ENCODE peak calls at places on chromosome 2, in four cellular contexts. J is H9, Q is mesenchymal stem cell, R is neuronal stem cell. U is an unnamed sample.

GRCh38 chr2:65349863-65350262 is 82.5 kb downstream of the SPRED2 start:
- DNase-seq in Q (peak; percentile 87), R (no peak), J (no peak), U (peak; percentile 86)

GRCh38 chr2:204064119-204064518 is 127.6 kb downstream of the ICOS start:
- DNase-seq in Q (no peak), J (no peak), R (no peak), U (no peak)

GRCh38 chr2:108612514-108613183 is 78.4 kb downstream of the LIMS1 start:
- DNase-seq in Q (no peak), R (no peak), J (no peak), U (no peak)

GRCh38 chr2:215698566-215698965 is 262.7 kb upstream of the FN1 start:
- DNase-seq in Q (peak; percentile 95), R (no peak), J (no peak), U (peak; percentile 96)

GRCh38 chr2:241358470-241358869 is 2.4 kb downstream of the FARP2 start:
- DNase-seq in R (no peak), Q (no peak), J (no peak), U (no peak)

GRCh38 chr2:177147093-177147694 is 65.4 kb upstream of the HNRNPA3 start:
- DNase-seq in Q (peak; percentile 69), R (no peak), J (no peak), U (peak; percentile 58)

GRCh38 chr2:159895258-159896209 is 97.5 kb upstream of the CD302 start:
- DNase-seq in R (no peak), Q (no peak), J (no peak), U (peak; percentile 11)

GRCh38 chr2:226115832-226116200 is 683.8 kb downstream of the IRS1 start:
- DNase-seq in R (no peak), J (no peak), Q (peak; percentile 10), U (no peak)

GRCh38 chr2:16773080-16773713 is 107.6 kb upstream of the CYRIA start:
- DNase-seq in Q (peak; percentile 59), J (peak; percentile 53), R (peak; percentile 62), U (peak; percentile 42)

GRCh38 chr2:25822190-25823117 is 55.8 kb downstream of the ASXL2 start:
- DNase-seq in Q (no peak), R (no peak), J (peak; percentile 85), U (no peak)

GRCh38 chr2:236628981-236629605 is 59.5 kb downstream of the ACKR3 start:
- DNase-seq in J (no peak), R (no peak), Q (no peak), U (no peak)

GRCh38 chr2:36615214-36615613 is 17.2 kb upstream of the FEZ2 start:
- DNase-seq in J (no peak), Q (peak; percentile 21), R (no peak), U (peak; percentile 69)

GRCh38 chr2:60439219-60439974 is 114.1 kb downstream of the BCL11A start:
- DNase-seq in Q (no peak), R (no peak), J (peak; percentile 58), U (no peak)

GRCh38 chr2:65388051-65388531 is 44.3 kb downstream of the SPRED2 start:
- DNase-seq in R (no peak), Q (no peak), J (no peak), U (no peak)

DNA sequence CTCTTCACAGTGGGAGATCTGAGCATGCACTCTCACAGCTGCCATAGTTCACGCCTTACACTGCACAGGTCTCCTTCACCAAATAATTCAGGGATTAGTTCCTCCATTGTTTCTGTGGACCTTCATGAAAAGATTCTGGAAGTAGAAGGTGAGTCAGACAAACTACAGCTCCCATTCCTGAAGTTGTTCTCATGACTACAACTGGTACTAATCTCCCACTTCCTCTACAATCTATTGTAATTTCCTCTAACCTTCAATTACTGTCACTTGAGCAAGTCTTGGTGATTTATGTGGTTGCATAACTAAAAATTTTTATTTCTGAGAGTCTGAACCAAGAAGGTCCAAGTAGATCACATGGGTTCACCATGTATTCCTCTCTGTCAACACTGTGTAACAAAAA is 128.7 kb downstream of the XIRP2 start:
- DNase-seq in Q (no peak), R (no peak), J (no peak), U (peak; percentile 5)
- H3K14ac ChIP-seq in Q (no peak overlapping the region), R (no peak overlapping the region), J (no peak overlapping the region), U (no peak overlapping the region)

GRCh38 chr2:125185691-125186270 is 1160.7 kb downstream of the CNTNAP5 start:
- DNase-seq in J (peak; percentile 55), Q (no peak), R (no peak), U (no peak)
- H3K18ac ChIP-seq in J (no peak overlapping the region), Q (no peak overlapping the region), R (no peak overlapping the region), U (no peak overlapping the region)

DNA sequence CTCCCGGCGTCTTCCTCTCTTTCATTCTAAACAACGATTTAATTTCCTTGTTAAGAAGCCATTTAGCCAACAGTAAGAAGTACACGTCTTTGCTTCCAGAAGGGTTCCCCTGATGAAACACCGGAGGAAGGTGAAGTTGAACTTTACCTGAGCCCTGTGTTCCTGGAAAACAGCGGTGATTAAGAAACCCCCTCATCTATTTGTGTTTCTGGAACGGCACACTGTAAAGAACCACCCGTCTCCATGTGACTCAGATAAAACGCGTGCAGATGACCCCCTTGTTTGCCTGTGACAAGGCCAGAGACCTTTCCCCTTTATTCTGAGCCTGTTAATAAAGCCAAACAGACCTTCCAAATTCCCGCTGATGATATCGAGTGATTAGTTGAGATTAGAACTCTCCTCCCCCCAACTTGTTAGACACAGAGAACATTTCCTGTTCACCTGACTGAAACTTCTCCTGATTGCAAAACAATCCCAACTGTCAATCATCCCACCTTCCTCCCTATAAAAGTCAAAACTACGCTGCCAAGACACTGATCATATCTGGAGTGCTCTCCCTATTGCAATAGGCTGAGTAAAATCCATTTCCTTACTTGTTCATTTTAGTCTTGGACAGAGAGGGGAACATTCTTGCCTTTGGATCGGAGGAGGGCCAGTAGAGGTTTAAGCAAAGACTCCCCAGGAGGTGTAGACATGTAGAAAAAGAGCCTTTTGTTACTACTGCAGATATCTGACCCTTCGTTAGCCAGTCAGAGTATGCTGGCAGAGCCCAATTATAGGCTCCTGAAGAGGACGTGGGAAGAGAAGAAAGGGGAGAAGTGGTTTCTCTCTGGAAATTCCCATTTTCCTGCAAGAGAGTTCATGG is 883 bp upstream of the IWS1 start:
- DNase-seq in R (peak; percentile 39), J (no peak), Q (no peak), U (no peak)
- H3K23ac ChIP-seq in R (no peak overlapping the region), J (no peak overlapping the region), Q (no peak overlapping the region), U (peak overlapping the region; percentile 71)

DNA sequence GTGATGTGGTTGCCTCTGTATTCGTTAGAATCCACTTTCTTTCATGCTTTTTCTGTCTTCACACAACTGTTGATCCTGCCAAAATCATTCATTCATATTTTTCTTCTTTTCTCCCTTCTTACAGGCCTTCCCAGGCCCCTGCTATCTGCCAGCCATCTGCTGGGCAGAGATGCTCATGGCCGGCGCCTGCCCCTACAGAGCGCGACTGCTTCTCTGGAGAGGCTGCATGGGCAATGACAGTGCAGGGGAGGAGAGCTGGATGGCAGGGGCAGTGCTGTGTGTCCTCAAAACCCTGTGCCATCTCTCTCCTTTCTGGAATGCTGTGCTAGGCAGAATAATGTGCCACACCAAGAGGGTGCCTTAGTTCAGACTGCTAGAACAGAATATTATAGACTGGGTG is 125.2 kb downstream of the INHBB start:
- DNase-seq in J (no peak), Q (no peak), R (no peak), U (no peak)
- H3K14ac ChIP-seq in J (no peak overlapping the region), Q (no peak overlapping the region), R (no peak overlapping the region), U (peak overlapping the region; percentile 96)

GRCh38 chr2:62339413-62339812 is 143.5 kb downstream of the B3GNT2 start:
- DNase-seq in Q (no peak), R (no peak), J (no peak), U (no peak)

GRCh38 chr2:62333961-62334360 is 138.0 kb downstream of the B3GNT2 start:
- DNase-seq in J (no peak), R (no peak), Q (no peak), U (no peak)

GRCh38 chr2:62339837-62340236 is 143.9 kb downstream of the B3GNT2 start:
- DNase-seq in J (no peak), Q (no peak), R (no peak), U (no peak)

GRCh38 chr2:62334440-62335058 is 138.6 kb downstream of the B3GNT2 start:
- DNase-seq in Q (no peak), R (no peak), J (no peak), U (no peak)

DNA sequence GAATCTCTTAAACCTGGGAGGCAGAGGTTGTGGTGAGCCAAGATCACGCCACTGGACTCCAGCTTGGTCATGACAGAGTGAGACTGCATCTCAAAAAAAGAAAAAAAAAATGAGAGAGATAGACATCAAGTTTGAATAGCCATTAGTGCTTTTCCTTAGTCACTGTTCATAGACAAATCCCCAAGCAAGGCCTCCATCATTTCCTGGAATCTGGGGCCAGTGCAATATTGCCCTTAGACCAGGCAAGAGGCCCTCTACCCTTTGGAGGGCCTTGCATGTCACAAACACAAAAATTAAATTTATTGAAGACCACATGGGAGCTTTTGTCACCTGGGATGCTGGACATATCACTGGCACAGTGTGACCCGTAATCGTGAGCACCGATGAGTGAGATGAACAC is 141.5 kb downstream of the B3GNT2 start:
- DNase-seq in Q (no peak), R (no peak), J (no peak), U (no peak)
- H3K18ac ChIP-seq in Q (no peak overlapping the region), R (no peak overlapping the region), J (no peak overlapping the region), U (no peak overlapping the region)